ENCODE peak calls at places on chromosomes 11 and 22, in five cellular contexts. P is activated CD8-positive, alpha-beta memory T cell treated with anti-CD3 and anti-CD28 coated beads, Interleukin-2, amount 50 U/mL, for 48 hours; Y is activated T-cell treated with anti-CD3 and anti-CD28 coated beads, Interleukin-2, amount 50 U/mL, for 1 hour; N is AG08396; T is stimulated activated naive CD4-positive, alpha-beta T cell. B is an unnamed sample.

GRCh38 chr11:132111781-132112380 is 741.5 kb downstream of the NTM start:
- DNase-seq in P (no peak), Y (no peak), N (peak), T (no peak), B (no peak)

GRCh38 chr22:34696557-34696956 is 369.4 kb upstream of the ISX start:
- DNase-seq in P (no peak), Y (no peak), N (no peak), T (no peak), B (no peak)

GRCh38 chr11:46465683-46466082 is 74.1 kb upstream of the CHRM4 start:
- DNase-seq in P (no peak), Y (no peak), N (no peak), T (no peak), B (no peak)

GRCh38 chr11:2884424-2884815 is 1.2 kb downstream of the CDKN1C start:
- DNase-seq in P (no peak), Y (no peak), N (peak), T (no peak), B (peak)

GRCh38 chr11:127600674-127601073 is 600.1 kb upstream of the KIRREL3 start:
- DNase-seq in P (no peak), Y (no peak), N (no peak), T (no peak), B (no peak)

GRCh38 chr11:17528906-17529813 is 15.1 kb downstream of the USH1C start:
- DNase-seq in P (no peak), Y (no peak), N (no peak), T (no peak), B (no peak)

GRCh38 chr11:45551181-45551580 is 114.2 kb downstream of the CHST1 start:
- DNase-seq in P (no peak), Y (no peak), N (no peak), T (no peak), B (no peak)

GRCh38 chr11:94732617-94733292 is 35.4 kb upstream of the AMOTL1 start:
- DNase-seq in P (no peak), Y (no peak), N (no peak), T (no peak), B (peak)

GRCh38 chr22:20656902-20657836 is 116.7 kb upstream of the SERPIND1 start:
- DNase-seq in P (no peak), Y (no peak), N (no peak), T (no peak), B (no peak)

GRCh38 chr11:95231881-95232605 is 1.0 kb upstream of the SESN3 start:
- DNase-seq in P (peak), Y (peak), N (peak), T (peak), B (peak)

GRCh38 chr11:129930306-129930705 is 34.9 kb upstream of the NFRKB start:
- DNase-seq in P (no peak), Y (no peak), N (no peak), T (no peak), B (no peak)